ENCODE peak calls at places on chromosomes 2 and 18, in four cellular contexts. M is IMR-90, W is trophoblast cell, F is mesenchymal stem cell. V is an unnamed sample.

GRCh38 chr18:28108801-28109200 is 68.1 kb downstream of the CDH2 start:
- DNase-seq in W (no peak), F (peak; percentile 25), M (no peak), V (no peak)

GRCh38 chr2:121408641-121409040 is 122.0 kb upstream of the RNU4ATAC start:
- DNase-seq in F (no peak), W (no peak), M (peak; percentile 82), V (no peak)

GRCh38 chr2:229416116-229416694 is 145.1 kb upstream of the PID1 start:
- DNase-seq in W (peak; percentile 26), M (peak; percentile 47), F (peak; percentile 4), V (no peak)

GRCh38 chr2:230805353-230806017 is 59.3 kb upstream of the ITM2C start:
- DNase-seq in W (no peak), F (no peak), M (no peak), V (no peak)

GRCh38 chr2:213545964-213546363 is 261.7 kb downstream of the SPAG16 start:
- DNase-seq in F (no peak), W (no peak), M (no peak), V (no peak)

GRCh38 chr2:229153307-229153706 is 117.8 kb downstream of the PID1 start:
- DNase-seq in W (peak; percentile 73), M (no peak), F (no peak), V (no peak)

GRCh38 chr2:144770616-144771230 is 250.8 kb upstream of the ZEB2 start:
- DNase-seq in F (no peak), M (no peak), W (no peak), V (no peak)

GRCh38 chr2:217451634-217452033 is 551.2 kb downstream of the TNS1 start:
- DNase-seq in F (peak; percentile 61), M (peak; percentile 90), W (no peak), V (no peak)

GRCh38 chr2:11395971-11396689 is 51.7 kb upstream of the ROCK2 start:
- DNase-seq in F (no peak), W (no peak), M (no peak), V (no peak)

GRCh38 chr2:198692907-198693510 is 764.7 kb downstream of the SATB2 start:
- DNase-seq in M (no peak), W (no peak), F (no peak), V (no peak)

GRCh38 chr2:67448648-67449047 is 51.5 kb downstream of the ETAA1 start:
- DNase-seq in M (no peak), W (no peak), F (no peak), V (no peak)

GRCh38 chr2:201830666-201831065 is 24.3 kb downstream of the CDK15 start:
- DNase-seq in M (no peak), W (no peak), F (no peak), V (no peak)

GRCh38 chr2:102718387-102719316 is 43.2 kb upstream of the TMEM182 start:
- DNase-seq in W (peak; percentile 20), M (no peak), F (no peak), V (no peak)

DNA sequence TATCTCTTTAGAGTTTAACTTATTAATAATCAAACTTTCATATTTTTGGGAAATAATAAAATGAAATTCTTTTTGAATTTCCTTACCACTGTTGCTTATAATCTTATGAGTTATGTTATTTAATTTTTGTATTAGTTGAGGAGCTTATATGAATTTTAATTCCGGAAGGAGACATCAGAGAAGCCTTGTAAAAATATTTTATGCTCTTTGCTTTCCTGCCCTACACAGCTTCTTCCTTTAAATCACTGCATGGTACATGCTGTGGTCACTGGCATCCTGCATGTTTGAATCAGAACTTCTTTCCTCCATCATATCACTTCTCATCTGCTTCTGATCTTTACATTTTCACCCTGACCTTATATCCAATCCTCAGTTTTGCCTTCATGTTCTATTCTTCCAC is 266.7 kb upstream of the ZSWIM2 start:
- DNase-seq in F (no peak), W (no peak), M (no peak), V (no peak)
- H3K23ac ChIP-seq in F (no peak overlapping the region), W (no peak overlapping the region), M (no peak overlapping the region), V (no peak overlapping the region)

DNA sequence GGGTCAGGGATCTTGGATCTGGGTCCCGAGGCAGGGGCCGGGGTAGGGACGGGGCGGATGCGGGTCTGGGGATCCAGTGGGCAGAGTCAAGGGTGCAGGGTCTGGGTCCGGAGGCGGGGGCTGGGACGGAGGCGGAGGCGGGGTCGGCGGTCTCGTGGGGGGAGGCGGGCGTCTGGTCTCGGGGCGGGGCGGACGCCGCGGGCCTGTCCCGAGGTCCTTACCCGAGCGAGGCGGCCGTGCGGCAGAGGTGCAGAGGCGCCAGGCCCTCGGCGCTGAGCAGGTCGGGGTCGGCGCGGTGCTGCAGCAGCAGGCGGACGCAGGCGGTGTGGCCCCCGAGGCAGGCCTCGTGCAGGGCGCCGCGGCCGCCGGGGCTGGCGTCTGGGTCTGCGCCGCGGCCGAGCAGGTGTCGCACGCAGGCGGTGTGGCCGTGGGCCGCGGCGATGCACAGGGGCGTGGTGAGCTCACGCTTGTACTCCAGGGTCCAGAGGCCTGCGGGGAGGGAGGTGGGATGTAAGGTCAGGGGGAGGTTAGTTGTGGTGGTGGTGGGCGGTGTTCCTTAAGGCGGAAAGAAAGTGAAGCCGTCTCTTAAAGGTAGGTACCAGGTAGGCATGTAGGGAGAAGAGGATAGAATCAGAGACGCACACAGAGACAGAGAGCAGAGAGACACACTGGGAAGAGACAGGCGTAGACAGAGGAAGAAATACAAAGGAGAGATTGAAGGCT is 26.6 kb downstream of the ASB18 start:
- DNase-seq in F (no peak), W (peak; percentile 3), M (no peak), V (no peak)
- H3K23ac ChIP-seq in F (no peak overlapping the region), W (no peak overlapping the region), M (no peak overlapping the region), V (peak overlapping the region; percentile 48)

DNA sequence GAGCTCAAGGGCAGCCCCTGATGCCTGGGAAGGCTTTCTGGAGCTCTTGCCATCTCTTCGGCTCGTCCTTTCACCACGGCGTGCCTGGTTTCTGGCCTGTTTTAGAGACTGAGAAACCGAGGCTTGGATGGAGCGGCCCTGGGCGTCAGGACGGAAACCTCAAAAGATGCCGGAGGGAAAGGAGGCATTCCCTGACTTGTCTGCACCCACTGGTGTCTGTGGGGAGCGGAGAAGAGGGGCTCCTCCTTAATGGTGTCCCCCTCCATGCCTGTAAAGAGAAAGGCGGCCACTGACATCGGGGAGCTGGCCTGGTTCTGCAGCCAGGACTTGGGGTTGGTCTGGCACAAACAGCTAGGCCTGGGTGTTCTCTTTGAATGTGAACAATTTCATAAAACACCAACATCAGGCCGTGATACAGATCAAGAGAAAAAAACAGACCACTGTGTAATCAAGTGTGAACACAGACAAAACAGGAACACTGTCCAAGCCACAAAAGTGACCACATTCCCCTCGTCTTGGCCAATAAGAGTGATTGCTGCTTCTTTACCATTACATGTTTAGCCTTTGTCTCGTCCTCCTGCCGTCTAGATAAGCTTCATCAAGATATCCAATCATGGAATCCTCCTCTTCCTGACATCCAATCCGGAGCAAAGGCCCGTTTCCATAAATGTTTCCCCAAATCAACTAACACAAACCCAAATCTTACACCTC is 633 bp upstream of the ILKAP start:
- DNase-seq in M (no peak), W (no peak), F (no peak), V (no peak)
- H3K23ac ChIP-seq in M (peak overlapping the region; percentile 92), W (no peak overlapping the region), F (no peak overlapping the region), V (peak overlapping the region; percentile 75)

DNA sequence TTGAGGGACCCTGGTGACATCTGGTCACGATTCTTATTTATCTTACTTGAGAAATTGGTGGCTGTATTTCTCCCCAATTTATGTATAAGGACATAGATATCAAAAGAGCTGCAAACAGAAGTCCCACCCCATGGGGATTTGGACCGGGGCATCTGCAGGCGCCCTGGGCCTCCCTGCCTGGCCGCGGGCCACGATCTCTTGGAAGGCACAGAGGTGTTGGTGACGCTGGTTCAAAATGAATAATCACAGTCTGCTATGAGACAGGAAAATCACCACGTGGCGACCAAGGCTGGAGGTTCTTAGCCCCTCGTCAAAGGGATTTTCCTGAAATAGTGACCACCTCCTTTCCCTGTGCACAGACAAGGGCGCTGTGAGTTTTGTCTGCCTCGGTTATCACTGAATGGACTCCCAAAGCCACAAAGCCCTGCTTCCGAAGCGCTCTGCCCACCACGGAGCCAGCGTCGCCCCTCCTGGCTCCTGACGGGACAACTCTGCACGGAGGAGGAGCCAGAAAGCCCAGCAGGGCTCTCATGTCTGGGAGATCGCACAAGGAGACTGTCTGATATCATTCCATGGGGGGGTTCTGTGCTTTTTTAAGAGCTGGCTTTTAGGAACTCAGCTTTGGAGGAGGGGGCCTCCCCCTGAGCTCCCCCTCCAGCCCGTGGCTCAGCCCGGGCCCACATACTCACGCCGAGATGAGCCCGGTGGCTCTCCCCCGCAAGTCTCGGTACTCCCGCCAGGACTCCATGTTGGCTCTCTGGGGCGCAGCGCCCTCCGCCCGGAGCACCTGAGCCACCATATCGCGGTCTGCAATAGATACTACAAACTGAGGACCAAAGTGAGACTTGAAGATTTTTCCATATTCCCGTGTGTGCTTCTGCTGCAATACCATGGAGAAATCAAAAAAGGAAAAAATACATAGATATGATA is 14.6 kb downstream of the CYP27C1 start:
- DNase-seq in F (no peak), W (no peak), M (no peak), V (no peak)
- H3K23ac ChIP-seq in F (no peak overlapping the region), W (no peak overlapping the region), M (no peak overlapping the region), V (no peak overlapping the region)

GRCh38 chr2:2007551-2008501 is 263.5 kb upstream of the PXDN start:
- DNase-seq in F (no peak), W (no peak), M (no peak), V (no peak)
- H3K23ac ChIP-seq in F (no peak overlapping the region), W (no peak overlapping the region), M (no peak overlapping the region), V (no peak overlapping the region)